ENCODE peak calls at places on chromosome 1, in ten cellular contexts. M is breast epithelium, U is hepatocyte, T is IMR-90, W is Panc1, C is tibial artery, V is pancreas, E is Peyer's patch, P is HCT116, N is H9. X is an unnamed sample. For H3K27me3, the result is how much of the 10 kb centered on the place peaks cover.

GRCh38 chr1:147316968-147317367 is 74.5 kb downstream of the CHD1L start:
- DNase-seq in M (no peak), U (no peak), T (no peak), W (no peak), C (no peak), V (no peak), E (no peak), P (no peak), N (no peak), X (no peak)

GRCh38 chr1:217660353-217661062 is 29.4 kb downstream of the SPATA17 start:
- DNase-seq in M (no peak), U (peak), T (peak), W (peak), C (no peak), V (no peak), E (no peak), P (peak), N (no peak), X (no peak)

GRCh38 chr1:236128646-236129178 is 13.6 kb upstream of the GPR137B start:
- DNase-seq in M (no peak), U (no peak), T (peak), W (no peak), C (no peak), V (no peak), E (no peak), P (no peak), N (no peak), X (no peak)

GRCh38 chr1:86233406-86233805 is 76.8 kb upstream of the COL24A1 start:
- DNase-seq in M (no peak), U (no peak), T (no peak), W (no peak), C (no peak), V (no peak), E (no peak), P (no peak), N (no peak), X (no peak)

GRCh38 chr1:241592273-241592958 is 47.8 kb downstream of the CHML start:
- DNase-seq in M (no peak), U (no peak), T (peak), W (no peak), C (no peak), V (no peak), E (no peak), P (peak), N (no peak), X (no peak)

GRCh38 chr1:25369241-25369640 is 31.1 kb downstream of the TMEM50A start:
- DNase-seq in M (no peak), U (no peak), T (no peak), W (no peak), C (no peak), V (no peak), E (no peak), P (no peak), N (no peak), X (no peak)

GRCh38 chr1:22285545-22286396 is 142.9 kb upstream of the WNT4 start:
- DNase-seq in M (peak), U (no peak), T (no peak), W (no peak), C (peak), V (no peak), E (no peak), P (no peak), N (no peak), X (no peak)

GRCh38 chr1:27868932-27869718 is 3.2 kb upstream of the THEMIS2 start:
- DNase-seq in M (peak), U (no peak), T (no peak), W (no peak), C (no peak), V (no peak), E (peak), P (no peak), N (peak), X (no peak)

GRCh38 chr1:230544758-230545157 is 97.5 kb upstream of the COG2 start:
- DNase-seq in M (no peak), U (no peak), T (no peak), W (no peak), C (no peak), V (no peak), E (no peak), P (no peak), N (no peak), X (no peak)

GRCh38 chr1:39625009-39625408 is 14.4 kb downstream of the HEYL start:
- DNase-seq in M (no peak), U (no peak), T (no peak), W (no peak), C (no peak), V (no peak), E (no peak), P (no peak), N (no peak), X (no peak)

GRCh38 chr1:165452336-165453130 is 7.6 kb upstream of the RXRG start:
- DNase-seq in M (no peak), U (no peak), T (no peak), W (no peak), C (no peak), V (no peak), E (no peak), P (no peak), N (no peak), X (peak)

GRCh38 chr1:55542901-55543504 is 327.8 kb upstream of the USP24 start:
- DNase-seq in M (no peak), U (no peak), T (peak), W (no peak), C (no peak), V (no peak), E (no peak), P (no peak), N (no peak), X (no peak)

GRCh38 chr1:46461809-46462448 is 27.7 kb upstream of the DMBX1 start:
- DNase-seq in M (no peak), U (no peak), T (no peak), W (no peak), C (no peak), V (no peak), E (no peak), P (no peak), N (no peak), X (no peak)

GRCh38 chr1:200917291-200917817 is 22.7 kb downstream of the INAVA start:
- DNase-seq in M (no peak), U (no peak), T (no peak), W (no peak), C (peak), V (no peak), E (peak), P (no peak), N (no peak), X (no peak)

GRCh38 chr1:169395956-169396355 is 28.0 kb downstream of the BLZF1 start:
- DNase-seq in M (no peak), U (no peak), T (no peak), W (no peak), C (no peak), V (no peak), E (no peak), P (no peak), N (no peak), X (no peak)

GRCh38 chr1:66181999-66182398 is 352.0 kb upstream of the SGIP1 start:
- DNase-seq in M (no peak), U (no peak), T (no peak), W (no peak), C (no peak), V (no peak), E (no peak), P (no peak), N (no peak), X (no peak)

GRCh38 chr1:239125027-239125426 is 261.3 kb upstream of the CHRM3 start:
- DNase-seq in M (no peak), U (no peak), T (no peak), W (no peak), C (no peak), V (no peak), E (no peak), P (no peak), N (peak), X (no peak)

GRCh38 chr1:21013510-21013909 is 163.2 kb downstream of the EIF4G3 start:
- DNase-seq in M (no peak), U (no peak), T (no peak), W (no peak), C (no peak), V (no peak), E (no peak), P (no peak), N (no peak), X (no peak)

GRCh38 chr1:41497056-41497440 is 12.6 kb upstream of the EDN2 start:
- DNase-seq in M (no peak), U (no peak), T (no peak), W (no peak), C (no peak), V (no peak), E (no peak), P (no peak), N (no peak), X (no peak)

GRCh38 chr1:218692808-218693207 is 347.7 kb downstream of the TGFB2 start:
- DNase-seq in M (no peak), U (no peak), T (no peak), W (no peak), C (no peak), V (no peak), E (no peak), P (no peak), N (no peak), X (no peak)

GRCh38 chr1:201539561-201540404 is 856 bp downstream of the NAV1 start:
- DNase-seq in M (no peak), U (peak), T (peak), W (no peak), C (peak), V (no peak), E (no peak), P (no peak), N (peak), X (peak)

GRCh38 chr1:26784023-26784871 is 3.5 kb upstream of the PIGV start:
- DNase-seq in M (no peak), U (peak), T (peak), W (no peak), C (peak), V (peak), E (no peak), P (no peak), N (peak), X (no peak)

GRCh38 chr1:176949033-176949662 is 215.4 kb downstream of the ASTN1 start:
- DNase-seq in M (peak), U (peak), T (peak), W (peak), C (no peak), V (peak), E (no peak), P (peak), N (peak), X (peak)

GRCh38 chr1:82597620-82598019 is 796.9 kb downstream of the ADGRL2 start:
- DNase-seq in M (no peak), U (no peak), T (no peak), W (no peak), C (no peak), V (no peak), E (no peak), P (no peak), N (no peak), X (no peak)

GRCh38 chr1:220462756-220463155 is 65.2 kb upstream of the MARK1 start:
- DNase-seq in M (no peak), U (peak), T (no peak), W (no peak), C (no peak), V (no peak), E (no peak), P (no peak), N (peak), X (no peak)

GRCh38 chr1:25820247-25821111 is 725 bp downstream of the MTFR1L start:
- DNase-seq in M (no peak), U (peak), T (peak), W (no peak), C (peak), V (no peak), E (peak), P (no peak), N (peak), X (peak)

GRCh38 chr1:41868241-41868953 is 50.3 kb downstream of the HIVEP3 start:
- DNase-seq in M (no peak), U (no peak), T (no peak), W (no peak), C (no peak), V (no peak), E (no peak), P (no peak), N (no peak), X (no peak)

GRCh38 chr1:24191860-24192259 is 4.8 kb upstream of the IFNLR1 start:
- DNase-seq in M (no peak), U (peak), T (peak), W (peak), C (no peak), V (no peak), E (no peak), P (no peak), N (no peak), X (no peak)

GRCh38 chr1:95068956-95069710 is 3.6 kb downstream of the ALG14 start:
- DNase-seq in M (no peak), U (peak), T (no peak), W (no peak), C (no peak), V (no peak), E (no peak), P (no peak), N (no peak), X (no peak)

GRCh38 chr1:76862447-76862846 is 4.8 kb upstream of the ST6GALNAC5 start:
- DNase-seq in M (no peak), U (no peak), T (peak), W (no peak), C (no peak), V (no peak), E (no peak), P (no peak), N (no peak), X (no peak)

GRCh38 chr1:2127181-2128145 is 67.1 kb downstream of the FAAP20 start:
- DNase-seq in M (no peak), U (no peak), T (no peak), W (no peak), C (no peak), V (no peak), E (no peak), P (no peak), N (no peak), X (no peak)

GRCh38 chr1:93519196-93519825 is 71.4 kb downstream of the FNBP1L start:
- DNase-seq in M (no peak), U (no peak), T (peak), W (no peak), C (no peak), V (no peak), E (no peak), P (no peak), N (no peak), X (no peak)

GRCh38 chr1:1941868-1942752 is 23.0 kb upstream of the TMEM52 start:
- DNase-seq in M (no peak), U (no peak), T (no peak), W (no peak), C (no peak), V (no peak), E (peak), P (no peak), N (no peak), X (no peak)

GRCh38 chr1:245255783-245256182 is 101.0 kb downstream of the KIF26B start:
- DNase-seq in M (no peak), U (no peak), T (no peak), W (no peak), C (no peak), V (no peak), E (no peak), P (no peak), N (no peak), X (no peak)
- H3K27me3 ChIP-seq in M (under half), U (under half), T (under half), W (under half), C (under half), V (under half), E (under half), P (under half), N (under half), X (under half)

DNA sequence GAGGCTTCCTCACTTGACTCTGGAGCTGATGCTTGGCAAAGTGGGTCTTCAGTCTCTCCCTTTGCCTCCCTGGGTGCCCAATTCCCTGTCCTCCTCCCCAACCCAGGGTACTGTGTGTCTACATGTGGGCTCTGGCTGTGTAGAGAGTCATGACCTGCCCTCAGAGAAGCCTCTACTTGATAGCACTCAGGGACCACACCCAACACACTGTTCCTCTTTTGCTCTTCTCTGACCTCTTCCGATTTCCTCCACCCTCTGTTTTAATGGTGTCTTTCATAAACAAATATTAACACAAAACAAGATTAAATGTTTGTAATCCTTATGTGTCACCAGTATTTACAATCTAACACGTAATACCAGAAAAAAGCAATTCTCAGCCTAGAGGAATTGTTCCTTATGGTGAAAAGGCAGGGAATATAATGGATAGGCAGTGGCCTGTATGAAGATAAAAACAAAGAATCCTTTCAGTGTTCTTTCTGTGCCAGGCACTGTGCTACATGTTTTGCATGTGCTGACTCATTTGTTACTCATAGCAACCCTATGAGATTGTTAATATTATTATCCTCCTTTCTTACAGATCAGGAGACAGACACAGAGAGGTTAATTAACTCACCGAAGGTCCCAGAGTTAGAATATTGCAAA is 58.2 kb downstream of the HSD3B1 start:
- DNase-seq in M (no peak), U (no peak), T (no peak), W (no peak), C (no peak), V (no peak), E (no peak), P (no peak), N (no peak), X (no peak)
- H3K27ac ChIP-seq in M (no peak), U (peak), T (no peak), W (no peak), C (no peak), V (no peak), E (no peak), P (no peak), N (no peak), X (no peak)

DNA sequence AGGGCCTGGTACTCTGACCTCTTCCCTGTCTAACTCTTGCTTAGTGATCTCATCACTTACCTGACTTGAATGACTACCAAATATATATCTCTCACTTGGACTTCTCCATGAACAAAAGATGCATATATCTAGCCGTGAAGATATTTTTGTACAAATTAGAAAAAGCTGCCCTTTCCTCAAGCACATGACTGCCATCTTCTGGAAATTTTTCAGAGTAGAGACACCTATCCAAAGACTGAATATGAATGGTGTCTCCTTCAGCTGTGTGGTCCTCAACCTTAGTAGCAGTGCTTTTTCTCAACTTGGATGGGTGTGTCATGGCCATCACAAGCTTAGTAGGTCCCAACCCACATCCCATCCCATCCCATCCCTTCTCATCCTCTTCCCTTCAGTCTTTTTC is 142.3 kb downstream of the DNM3 start:
- DNase-seq in M (no peak), U (peak), T (peak), W (no peak), C (no peak), V (no peak), E (no peak), P (peak), N (no peak), X (no peak)
- TF ChIP-seq CTCF in M (no peak), U (peak), T (peak), W (peak), C (no peak), V (no peak), E (no peak), P (peak), N (peak), X (peak)

DNA sequence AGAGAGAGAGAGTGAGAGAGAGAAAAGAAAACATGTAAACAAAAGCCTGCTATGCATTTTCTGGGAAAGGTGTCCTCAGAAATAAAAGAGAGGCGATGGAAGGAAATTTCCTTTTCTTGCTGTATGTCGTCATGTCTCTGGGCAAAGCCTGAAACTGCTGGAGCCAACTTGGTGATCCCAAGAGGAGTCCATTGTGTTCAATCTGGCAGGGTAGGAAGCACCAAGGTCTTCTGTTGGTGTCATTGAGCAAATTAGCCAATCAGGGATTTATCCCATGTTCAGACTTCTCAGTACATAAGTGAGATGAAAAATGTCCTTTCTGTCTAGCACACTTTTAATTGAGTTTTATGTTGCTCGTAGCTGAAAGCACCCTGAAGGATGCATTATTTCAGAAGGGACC is 260.0 kb upstream of the KAZN start:
- DNase-seq in M (no peak), U (no peak), T (no peak), W (no peak), C (no peak), V (no peak), E (no peak), P (no peak), N (no peak), X (no peak)
- H3K27me3 ChIP-seq in M (under half), U (under half), T (under half), W (under half), C (under half), V (under half), E (under half), P (under half), N (under half), X (half or more)

GRCh38 chr1:246798606-246799496 is 74.6 kb downstream of the SCCPDH start:
- DNase-seq in M (no peak), U (no peak), T (no peak), W (no peak), C (peak), V (no peak), E (no peak), P (no peak), N (no peak), X (peak)
- H3K27ac ChIP-seq in M (no peak), U (no peak), T (no peak), W (no peak), C (no peak), V (no peak), E (no peak), P (no peak), N (no peak), X (no peak)

GRCh38 chr1:232369451-232369850 is 260.5 kb downstream of the SIPA1L2 start:
- DNase-seq in M (no peak), U (no peak), T (no peak), W (no peak), C (no peak), V (no peak), E (no peak), P (no peak), N (no peak), X (no peak)
- TF ChIP-seq CTCF in M (no peak), U (no peak), T (no peak), W (no peak), C (no peak), V (no peak), E (no peak), P (no peak), N (no peak), X (no peak)